ENCODE peak calls at places on chromosomes 6 and 20, in six cellular contexts. V is mucosa of descending colon, N is A549, D is epithelial cell of esophagus, C is transverse colon, Z is uterus. Q is an unnamed sample.
A peak's percentile ranks its signal among the peaks of the same experiment; 100 is the strongest.

GRCh38 chr20:53126185-53126584 is 154.0 kb downstream of the TSHZ2 start:
- DNase-seq in V (no peak), N (no peak), D (no peak), C (no peak), Z (no peak), Q (no peak)

GRCh38 chr6:25138024-25138696 is 141.0 kb upstream of the CARMIL1 start:
- DNase-seq in V (peak; percentile 57), N (peak; percentile 38), D (peak; percentile 65), C (peak; percentile 70), Z (peak; percentile 61), Q (peak; percentile 82)

GRCh38 chr6:3749390-3749978 is 2.0 kb downstream of the PXDC1 start:
- DNase-seq in V (peak; percentile 79), N (no peak), D (peak; percentile 66), C (peak; percentile 76), Z (no peak), Q (peak; percentile 28)

GRCh38 chr20:9912858-9913434 is 74.1 kb upstream of the PAK5 start:
- DNase-seq in V (no peak), N (peak; percentile 38), D (peak; percentile 46), C (peak; percentile 21), Z (peak; percentile 22), Q (peak; percentile 39)

GRCh38 chr20:11305406-11305805 is 612.3 kb upstream of the BTBD3 start:
- DNase-seq in V (no peak), N (no peak), D (peak; percentile 93), C (no peak), Z (no peak), Q (no peak)

GRCh38 chr20:32965581-32966373 is 38.5 kb downstream of the SUN5 start:
- DNase-seq in V (no peak), N (no peak), D (no peak), C (no peak), Z (no peak), Q (no peak)

GRCh38 chr20:3927486-3928291 is 38.5 kb downstream of the PANK2 start:
- DNase-seq in V (no peak), N (no peak), D (no peak), C (no peak), Z (no peak), Q (peak; percentile 87)

GRCh38 chr6:20900396-20901160 is 366.3 kb downstream of the CDKAL1 start:
- DNase-seq in V (no peak), N (no peak), D (no peak), C (no peak), Z (no peak), Q (no peak)

GRCh38 chr6:66264376-66264775 is 557.4 kb upstream of the EYS start:
- DNase-seq in V (no peak), N (no peak), D (peak; percentile 20), C (no peak), Z (no peak), Q (no peak)

GRCh38 chr6:50147371-50147770 is 97.6 kb upstream of the DEFB112 start:
- DNase-seq in V (no peak), N (no peak), D (peak; percentile 31), C (no peak), Z (no peak), Q (no peak)

GRCh38 chr6:50141100-50141499 is 91.4 kb upstream of the DEFB112 start:
- DNase-seq in V (no peak), N (no peak), D (peak; percentile 42), C (no peak), Z (no peak), Q (no peak)

GRCh38 chr6:50143011-50143719 is 93.4 kb upstream of the DEFB112 start:
- DNase-seq in V (no peak), N (no peak), D (no peak), C (no peak), Z (no peak), Q (no peak)

GRCh38 chr6:50145125-50145524 is 95.4 kb upstream of the DEFB112 start:
- DNase-seq in V (no peak), N (peak; percentile 2), D (peak; percentile 34), C (no peak), Z (no peak), Q (peak; percentile 3)
- TF ChIP-seq CTCF in V (no peak), N (peak; percentile 22), D (peak; percentile 53), C (peak; percentile 36), Z (no peak), Q (peak; percentile 31)

GRCh38 chr6:34148864-34149810 is 3.2 kb upstream of the GRM4 start:
- DNase-seq in V (peak; percentile 22), N (no peak), D (no peak), C (no peak), Z (no peak), Q (no peak)

GRCh38 chr6:34149831-34150400 is 4.0 kb upstream of the GRM4 start:
- DNase-seq in V (peak; percentile 5), N (no peak), D (no peak), C (no peak), Z (no peak), Q (no peak)

GRCh38 chr6:34146021-34146782 is at the start of gene GRM4:
- DNase-seq in V (peak; percentile 10), N (no peak), D (no peak), C (no peak), Z (no peak), Q (no peak)

GRCh38 chr6:34146801-34147592 is 1.1 kb upstream of the GRM4 start:
- DNase-seq in V (peak; percentile 10), N (no peak), D (peak; percentile 42), C (no peak), Z (no peak), Q (no peak)

DNA sequence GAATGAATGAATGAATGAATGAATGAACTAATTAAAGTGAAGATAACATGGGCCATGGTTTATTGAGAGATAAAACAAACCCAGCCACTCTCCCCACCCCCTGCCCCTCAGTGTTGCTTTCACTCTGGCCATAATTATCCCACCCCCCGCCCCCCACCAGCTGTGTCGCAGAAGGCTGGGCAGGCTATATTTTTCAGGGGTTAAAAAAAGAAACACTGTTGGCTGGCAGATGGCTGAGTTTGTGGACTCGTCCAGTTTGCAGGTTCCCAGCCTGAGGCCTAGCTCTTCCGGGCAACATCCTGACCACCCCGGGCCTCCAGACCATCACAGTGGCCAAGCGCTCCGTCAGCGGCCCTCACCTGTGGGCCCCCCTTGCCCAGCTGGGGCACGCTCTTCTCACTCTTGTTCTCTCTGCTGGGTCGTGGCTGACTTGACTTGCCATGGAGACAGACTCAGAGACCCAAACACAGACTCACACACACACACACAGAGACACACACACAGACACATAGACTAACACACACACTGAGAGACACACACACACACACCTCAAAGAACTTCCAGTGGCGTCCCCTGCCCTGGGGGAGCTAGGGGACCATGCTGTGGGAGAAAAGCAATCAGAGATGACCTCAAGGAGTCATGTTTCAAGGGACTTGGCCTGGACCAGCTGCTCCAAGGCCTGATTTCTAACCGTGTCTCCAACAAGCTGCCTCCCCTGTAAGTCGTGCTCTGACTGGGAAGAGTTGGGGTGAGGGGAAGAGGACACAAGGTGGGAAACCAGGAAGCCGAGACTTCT is 2.2 kb upstream of the GRM4 start:
- DNase-seq in V (peak; percentile 30), N (no peak), D (no peak), C (no peak), Z (no peak), Q (no peak)
- H3K4me3 ChIP-seq in V (no peak overlapping the region), N (no peak overlapping the region), D (no peak overlapping the region), C (no peak overlapping the region), Z (no peak overlapping the region), Q (no peak overlapping the region)

DNA sequence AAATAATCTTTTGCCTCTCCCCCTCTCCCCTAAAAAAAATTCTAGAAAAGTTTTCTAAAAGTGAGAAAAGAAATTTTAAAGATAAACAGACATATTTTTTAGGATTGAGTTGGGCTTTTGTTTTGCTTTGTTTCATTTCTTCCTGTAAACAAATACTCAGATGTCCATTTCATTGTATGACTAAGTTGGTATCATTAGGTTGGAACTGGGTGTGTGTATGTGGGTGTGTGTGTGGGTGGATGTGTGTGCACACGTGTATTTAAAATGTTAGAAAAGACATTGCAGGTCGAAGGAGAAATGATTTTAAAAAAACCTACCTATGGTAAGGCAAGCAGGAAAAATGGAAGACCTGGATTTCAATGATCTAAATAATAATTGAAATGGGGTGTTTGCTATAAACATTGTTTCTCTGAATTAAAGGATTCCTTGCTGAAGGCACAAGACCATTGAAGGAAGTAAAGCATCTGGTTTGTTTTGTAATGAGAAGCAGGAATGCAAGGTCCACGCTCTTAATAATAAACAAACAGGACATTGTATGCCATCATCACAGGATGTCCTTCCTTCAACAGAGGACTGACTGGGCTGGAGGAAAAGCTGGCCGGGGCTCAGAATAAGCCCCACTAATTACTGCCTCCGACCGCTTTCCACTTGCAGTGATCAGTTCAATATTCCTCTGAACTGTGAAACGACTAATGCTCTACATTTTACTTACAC is 1.0 kb upstream of the PRDM1 start:
- DNase-seq in V (no peak), N (no peak), D (peak; percentile 79), C (no peak), Z (no peak), Q (peak; percentile 71)
- TF ChIP-seq CTCF in V (no peak), N (no peak), D (no peak), C (no peak), Z (no peak), Q (no peak)

DNA sequence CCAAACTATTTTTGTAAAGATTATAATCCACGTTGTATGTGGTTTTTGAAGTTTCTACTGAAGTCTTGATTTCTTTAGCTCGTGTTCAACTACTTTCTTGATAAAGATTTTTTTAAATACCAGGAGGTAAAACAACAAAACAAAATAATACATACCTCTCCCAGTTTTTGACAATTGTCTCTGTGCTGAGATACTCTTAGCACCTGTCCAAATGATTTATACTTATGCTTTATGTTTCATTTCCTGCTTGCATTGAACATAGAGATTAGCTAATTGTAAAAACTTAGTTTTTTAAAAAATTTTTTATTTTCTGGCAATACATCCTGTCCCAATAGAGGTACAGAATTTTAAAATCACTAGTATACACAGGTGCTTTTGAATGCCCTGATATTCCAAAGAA is 506.9 kb upstream of the ADGRB3 start:
- DNase-seq in V (no peak), N (no peak), D (no peak), C (no peak), Z (no peak), Q (no peak)
- H3K4me3 ChIP-seq in V (no peak overlapping the region), N (no peak overlapping the region), D (no peak overlapping the region), C (no peak overlapping the region), Z (no peak overlapping the region), Q (no peak overlapping the region)

GRCh38 chr6:116881236-116881635 is 4.2 kb downstream of the RFX6 start:
- DNase-seq in V (no peak), N (no peak), D (peak; percentile 16), C (no peak), Z (no peak), Q (peak; percentile 1)
- TF ChIP-seq CTCF in V (no peak), N (peak; percentile 9), D (no peak), C (peak; percentile 20), Z (no peak), Q (peak; percentile 11)

GRCh38 chr20:44641305-44641704 is 10.2 kb downstream of the ADA start:
- DNase-seq in V (no peak), N (no peak), D (peak; percentile 61), C (no peak), Z (no peak), Q (no peak)

GRCh38 chr20:44644384-44645131 is 6.9 kb downstream of the ADA start:
- DNase-seq in V (no peak), N (no peak), D (no peak), C (no peak), Z (no peak), Q (no peak)

GRCh38 chr20:44643596-44644383 is 7.7 kb downstream of the ADA start:
- DNase-seq in V (peak; percentile 82), N (peak; percentile 62), D (peak; percentile 88), C (peak; percentile 51), Z (peak; percentile 52), Q (peak; percentile 92)

GRCh38 chr20:44642203-44643153 is 9.0 kb downstream of the ADA start:
- DNase-seq in V (peak; percentile 79), N (peak; percentile 56), D (peak; percentile 60), C (peak; percentile 71), Z (peak; percentile 75), Q (peak; percentile 95)

DNA sequence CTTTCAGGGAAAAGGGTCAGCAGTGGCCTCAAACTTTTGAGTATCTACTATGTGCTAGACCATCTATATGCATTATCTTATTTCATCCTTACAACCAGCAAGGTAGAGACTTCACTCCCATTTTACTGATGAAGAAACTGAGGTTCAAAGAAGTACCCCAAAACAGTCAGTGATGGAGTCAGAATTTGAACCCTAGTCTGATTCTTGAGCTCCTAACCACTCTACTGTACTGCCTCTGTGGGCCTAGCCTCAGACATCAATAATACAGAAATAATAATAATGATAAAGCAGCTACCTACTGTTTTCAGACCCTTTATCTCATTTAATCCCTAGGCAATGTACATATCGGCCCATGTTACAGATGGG is 8.4 kb downstream of the ADA start:
- DNase-seq in V (no peak), N (no peak), D (no peak), C (no peak), Z (no peak), Q (no peak)
- H3K4me3 ChIP-seq in V (no peak overlapping the region), N (no peak overlapping the region), D (no peak overlapping the region), C (no peak overlapping the region), Z (no peak overlapping the region), Q (no peak overlapping the region)